ENCODE peak calls at places on chromosomes 11 and 22, in ten cellular contexts. C is Ammon's horn; E is fibroblast of the aortic adventitia; P is AG09309; H is NCI-H1930; Q is stimulated activated CD8-positive, alpha-beta memory T cell treated with anti-CD3 and anti-CD28 coated beads, Interleukin-2, amount 100 ng/mL, for 48 hours; Z is NCI-H774; N is skeletal muscle cell; X is mesenteric fat pad; S is activated CD4-positive, alpha-beta T cell treated with anti-CD3 and anti-CD28 coated beads, Interleukin-2, amount 50 U/mL, for 4 hours. V is an unnamed sample.

GRCh38 chr11:561148-562003 is 606 bp downstream of the RASSF7 start:
- DNase-seq in N (no peak), P (no peak), S (no peak), H (no peak), E (no peak), Q (no peak), C (no peak), X (no peak), Z (no peak), V (no peak)

GRCh38 chr22:33962409-33962808 is 42.1 kb upstream of the LARGE1 start:
- DNase-seq in E (no peak), S (no peak), P (no peak), C (no peak), N (no peak), H (no peak), Z (no peak), X (no peak), Q (no peak), V (no peak)

GRCh38 chr11:81989093-81989492 is 744.6 kb downstream of the FAM181B start:
- DNase-seq in Q (no peak), S (no peak), H (no peak), X (no peak), P (no peak), Z (no peak), N (no peak), E (peak), C (no peak), V (no peak)

GRCh38 chr11:66849501-66850234 is 6.4 kb downstream of the RCE1 start:
- DNase-seq in P (no peak), H (no peak), Z (no peak), N (no peak), Q (no peak), S (no peak), E (no peak), C (no peak), X (no peak), V (no peak)

GRCh38 chr11:36249271-36249670 is 40.0 kb downstream of the COMMD9 start:
- DNase-seq in E (peak), Z (no peak), N (peak), S (no peak), H (no peak), X (no peak), C (no peak), P (peak), Q (no peak), V (no peak)

GRCh38 chr11:19220903-19221682 is 19.3 kb upstream of the CSRP3 start:
- DNase-seq in C (peak), Q (no peak), Z (no peak), N (no peak), H (no peak), S (no peak), P (no peak), X (no peak), E (peak), V (no peak)

GRCh38 chr11:121829159-121829643 is 286.8 kb downstream of the BLID start:
- DNase-seq in Z (no peak), H (peak), Q (no peak), X (no peak), S (no peak), C (peak), P (peak), N (peak), E (peak), V (no peak)

GRCh38 chr11:128346808-128347207 is 240.6 kb downstream of the ETS1 start:
- DNase-seq in X (no peak), H (no peak), Z (no peak), P (no peak), Q (no peak), S (no peak), E (peak), N (no peak), C (no peak), V (no peak)

GRCh38 chr11:86396403-86396802 is 21.7 kb downstream of the CCDC81 start:
- DNase-seq in X (no peak), E (peak), Q (no peak), C (no peak), H (no peak), N (peak), Z (no peak), S (no peak), P (peak), V (no peak)

GRCh38 chr11:73268671-73269271 is 3.4 kb upstream of the P2RY6 start:
- DNase-seq in H (no peak), X (peak), Z (no peak), Q (no peak), E (no peak), C (no peak), S (no peak), P (no peak), N (no peak), V (no peak)

GRCh38 chr11:70220920-70221319 is 17.8 kb downstream of the FADD start:
- DNase-seq in Z (no peak), E (peak), N (no peak), S (no peak), Q (no peak), H (no peak), P (no peak), C (no peak), X (no peak), V (no peak)

GRCh38 chr22:31898911-31899310 is 45.4 kb upstream of the YWHAH start:
- DNase-seq in Q (no peak), N (no peak), E (no peak), H (no peak), C (peak), X (no peak), Z (no peak), S (no peak), P (no peak), V (no peak)

GRCh38 chr22:39534591-39535301 is 2.2 kb upstream of the RPS19BP1 start:
- DNase-seq in Q (peak), N (no peak), Z (peak), X (peak), E (peak), C (peak), S (peak), P (no peak), H (peak), V (no peak)

GRCh38 chr11:45265963-45266692 is 20.0 kb downstream of the SYT13 start:
- DNase-seq in E (no peak), Q (no peak), N (no peak), H (no peak), P (no peak), X (no peak), C (no peak), S (no peak), Z (no peak), V (no peak)